ENCODE peak calls at places on chromosomes 2 and 18, in six cellular contexts. D is uterus; K is CD8-positive, alpha-beta T cell; B is stimulated activated CD8-positive, alpha-beta memory T cell treated with anti-CD3 and anti-CD28 coated beads, Interleukin-12 subunit alpha, Interleukin-12 subunit beta, amount 100 ng/mL, for 1 hour; N is T-helper 17 cell; M is GM06990. G is an unnamed sample.

GRCh38 chr2:97914691-97915213 is 81.0 kb downstream of the TMEM131 start:
- DNase-seq in D (no peak), K (no peak), B (no peak), N (no peak), M (no peak), G (no peak)

GRCh38 chr2:70696142-70696541 is 71.9 kb downstream of the ADD2 start:
- DNase-seq in D (no peak), K (no peak), B (no peak), N (no peak), M (no peak), G (no peak)

GRCh38 chr2:47666332-47666731 is 116.6 kb upstream of the MSH6 start:
- DNase-seq in D (no peak), K (no peak), B (no peak), N (no peak), M (no peak), G (no peak)

GRCh38 chr2:221025397-221025796 is 546.7 kb downstream of the EPHA4 start:
- DNase-seq in D (no peak), K (no peak), B (no peak), N (no peak), M (no peak), G (no peak)

GRCh38 chr18:79258447-79258846 is 137.3 kb upstream of the NFATC1 start:
- DNase-seq in D (no peak), K (no peak), B (no peak), N (no peak), M (no peak), G (no peak)

GRCh38 chr2:23685706-23686105 is 241.2 kb downstream of the ATAD2B start:
- DNase-seq in D (no peak), K (no peak), B (no peak), N (no peak), M (no peak), G (no peak)

GRCh38 chr2:236449167-236449586 is 120.4 kb upstream of the ACKR3 start:
- DNase-seq in D (no peak), K (no peak), B (no peak), N (no peak), M (no peak), G (no peak)

GRCh38 chr18:51066273-51066672 is 36.3 kb downstream of the SMAD4 start:
- DNase-seq in D (no peak), K (no peak), B (no peak), N (no peak), M (no peak), G (no peak)

GRCh38 chr2:43024515-43024962 is 201.9 kb downstream of the ZFP36L2 start:
- DNase-seq in D (peak; percentile 72), K (peak; percentile 39), B (no peak), N (no peak), M (no peak), G (peak; percentile 77)

GRCh38 chr2:177466337-177467195 is 74.0 kb downstream of the AGPS start:
- DNase-seq in D (no peak), K (no peak), B (no peak), N (no peak), M (no peak), G (no peak)

GRCh38 chr2:152743004-152743403 is 24.6 kb downstream of the ARL6IP6 start:
- DNase-seq in D (no peak), K (no peak), B (no peak), N (no peak), M (no peak), G (no peak)

GRCh38 chr2:81235601-81236000 is 931.0 kb upstream of the LRRTM1 start:
- DNase-seq in D (no peak), K (no peak), B (no peak), N (no peak), M (no peak), G (no peak)

GRCh38 chr2:68828887-68829708 is 42.1 kb downstream of the BMP10 start:
- DNase-seq in D (peak; percentile 93), K (peak; percentile 73), B (peak; percentile 48), N (peak; percentile 49), M (no peak), G (peak; percentile 97)

GRCh38 chr2:15633043-15633970 is 41.6 kb downstream of the DDX1 start:
- DNase-seq in D (no peak), K (no peak), B (no peak), N (no peak), M (no peak), G (no peak)